ENCODE peak calls at places on chromosome 19, in six cellular contexts. V, L, P, X, S and G are unnamed samples.

GRCh38 chr19:13597625-13598024 is 91.3 kb upstream of the CACNA1A start:
- DNase-seq in V (peak; percentile 35), L (peak; percentile 78), P (peak; percentile 60), X (peak; percentile 79), S (peak; percentile 50), G (peak; percentile 85)

GRCh38 chr19:58386576-58387337 is at the start of gene RPS5:
- DNase-seq in V (peak; percentile 99), L (peak; percentile 98), P (peak; percentile 98), X (peak; percentile 98), S (peak; percentile 98), G (peak; percentile 100)

GRCh38 chr19:54105796-54106195 is 3.1 kb downstream of the NDUFA3 start:
- DNase-seq in V (no peak), L (no peak), P (no peak), X (no peak), S (no peak), G (no peak)

GRCh38 chr19:51354742-51355148 is 11.4 kb downstream of the ETFB start:
- DNase-seq in V (peak; percentile 99), L (peak; percentile 79), P (peak; percentile 73), X (peak; percentile 94), S (peak; percentile 26), G (no peak)

GRCh38 chr19:55643003-55643732 is at the start of gene ZNF581:
- DNase-seq in V (peak; percentile 57), L (peak; percentile 83), P (peak; percentile 71), X (peak; percentile 82), S (peak; percentile 78), G (peak; percentile 87)

GRCh38 chr19:55212447-55212846 is 3.1 kb upstream of the PTPRH start:
- DNase-seq in V (peak; percentile 64), L (peak; percentile 34), P (no peak), X (no peak), S (no peak), G (no peak)

GRCh38 chr19:57708641-57709354 is at the start of gene ZNF154:
- DNase-seq in V (no peak), L (peak; percentile 87), P (peak; percentile 91), X (peak; percentile 94), S (no peak), G (peak; percentile 88)

GRCh38 chr19:13366529-13367143 is 139.6 kb downstream of the CACNA1A start:
- DNase-seq in V (no peak), L (no peak), P (peak; percentile 40), X (peak; percentile 51), S (peak; percentile 5), G (peak; percentile 48)

GRCh38 chr19:41575998-41576397 is at the start of gene CEACAM21:
- DNase-seq in V (no peak), L (no peak), P (no peak), X (no peak), S (no peak), G (no peak)

GRCh38 chr19:57465680-57466381 is 8.9 kb upstream of the VN1R1 start:
- DNase-seq in V (peak; percentile 57), L (no peak), P (no peak), X (peak; percentile 32), S (peak; percentile 45), G (peak; percentile 65)

GRCh38 chr19:33705090-33705847 is 83.5 kb downstream of the CHST8 start:
- DNase-seq in V (no peak), L (no peak), P (no peak), X (peak; percentile 36), S (no peak), G (no peak)

GRCh38 chr19:28885965-28886364 is 327.0 kb downstream of the UQCRFS1 start:
- DNase-seq in V (peak; percentile 2), L (no peak), P (no peak), X (no peak), S (no peak), G (no peak)

GRCh38 chr19:49946415-49946814 is 14.6 kb downstream of the SIGLEC11 start:
- DNase-seq in V (no peak), L (no peak), P (no peak), X (no peak), S (no peak), G (no peak)

GRCh38 chr19:13729859-13730258 is 34.5 kb upstream of the MRI1 start:
- DNase-seq in V (no peak), L (no peak), P (no peak), X (no peak), S (no peak), G (peak; percentile 18)

DNA sequence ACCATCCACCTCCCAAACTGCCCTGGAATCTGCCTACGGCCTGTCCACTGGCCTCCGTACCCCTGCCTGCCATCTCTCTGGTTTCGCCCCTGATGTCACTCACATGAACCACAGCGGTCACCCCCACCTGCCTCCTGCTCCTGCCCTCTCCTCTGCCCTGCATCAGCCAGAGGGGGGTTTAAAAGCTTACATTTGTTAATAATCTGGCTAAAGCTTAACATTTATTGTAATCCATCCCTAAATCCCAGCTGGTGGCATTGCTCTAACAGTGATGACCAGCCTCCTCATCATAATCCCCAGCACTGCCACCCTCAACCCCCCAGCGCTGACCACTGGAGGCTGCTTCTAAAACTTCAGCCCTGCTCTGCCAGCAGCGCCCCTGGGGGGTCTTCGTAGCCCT is 38.9 kb downstream of the DNM2 start:
- DNase-seq in V (no peak), L (no peak), P (no peak), X (no peak), S (no peak), G (no peak)
- H4K20me1 ChIP-seq in V (no peaks in the 10 kb centered on the region), L (peaks cover 23% of the 10 kb centered on the region), P (no peaks in the 10 kb centered on the region), X (peaks cover 47% of the 10 kb centered on the region), S (no peaks in the 10 kb centered on the region), G (peaks cover under 1% of the 10 kb centered on the region)

DNA sequence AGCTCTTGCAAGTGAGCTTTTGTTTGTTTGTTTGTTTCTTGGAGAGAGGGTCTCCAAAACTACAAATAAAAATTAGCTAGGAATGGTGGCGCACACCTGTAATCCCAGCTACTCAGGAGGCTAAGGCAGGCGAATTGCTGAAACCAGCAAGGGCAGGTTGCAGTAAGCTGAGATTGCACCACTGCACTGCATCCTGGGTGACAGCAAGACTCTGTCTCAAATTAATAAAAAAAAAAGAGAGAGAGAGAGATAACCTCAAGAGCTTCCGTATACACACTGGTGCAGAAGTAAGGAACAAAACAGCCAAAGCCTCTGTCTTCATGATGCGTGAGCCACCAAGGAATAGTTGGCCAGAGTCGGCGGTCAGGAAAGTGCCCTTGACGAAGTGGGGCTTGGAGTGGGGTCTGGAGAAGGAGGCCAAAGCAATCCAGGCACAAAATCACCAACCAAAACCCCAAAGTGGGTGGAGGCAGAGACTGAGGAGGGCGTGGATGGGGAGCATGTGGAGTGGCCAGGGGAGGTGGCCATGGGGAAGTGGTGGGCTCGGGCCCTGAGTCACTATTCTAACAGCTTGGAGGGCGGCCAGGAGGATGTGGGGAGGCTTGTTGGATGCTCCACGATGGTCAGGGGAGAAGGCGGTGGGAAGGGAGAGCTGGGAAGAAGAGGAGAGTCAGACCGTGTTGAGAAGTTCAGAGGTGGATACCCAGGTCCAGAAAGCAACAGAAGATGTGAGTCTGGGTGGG is 21.2 kb upstream of the TOMM40 start:
- DNase-seq in V (no peak), L (no peak), P (no peak), X (no peak), S (no peak), G (peak; percentile 55)
- H3K9me3 ChIP-seq in V (no peaks in the 10 kb centered on the region), L (no peaks in the 10 kb centered on the region), P (no peaks in the 10 kb centered on the region), X (no peaks in the 10 kb centered on the region), S (no peaks in the 10 kb centered on the region), G (no peaks in the 10 kb centered on the region)

GRCh38 chr19:47661161-47661560 is 52.1 kb upstream of the EHD2 start:
- DNase-seq in V (no peak), L (no peak), P (no peak), X (no peak), S (no peak), G (peak; percentile 55)

GRCh38 chr19:47661571-47661970 is 51.7 kb upstream of the EHD2 start:
- DNase-seq in V (no peak), L (no peak), P (no peak), X (no peak), S (no peak), G (peak; percentile 18)

GRCh38 chr19:47663435-47663910 is 49.7 kb upstream of the EHD2 start:
- DNase-seq in V (peak; percentile 14), L (peak; percentile 52), P (no peak), X (no peak), S (peak; percentile 92), G (peak; percentile 92)

GRCh38 chr19:47660435-47660832 is 51.5 kb downstream of the BICRA start:
- DNase-seq in V (peak; percentile 87), L (peak; percentile 75), P (no peak), X (no peak), S (peak; percentile 35), G (no peak)

DNA sequence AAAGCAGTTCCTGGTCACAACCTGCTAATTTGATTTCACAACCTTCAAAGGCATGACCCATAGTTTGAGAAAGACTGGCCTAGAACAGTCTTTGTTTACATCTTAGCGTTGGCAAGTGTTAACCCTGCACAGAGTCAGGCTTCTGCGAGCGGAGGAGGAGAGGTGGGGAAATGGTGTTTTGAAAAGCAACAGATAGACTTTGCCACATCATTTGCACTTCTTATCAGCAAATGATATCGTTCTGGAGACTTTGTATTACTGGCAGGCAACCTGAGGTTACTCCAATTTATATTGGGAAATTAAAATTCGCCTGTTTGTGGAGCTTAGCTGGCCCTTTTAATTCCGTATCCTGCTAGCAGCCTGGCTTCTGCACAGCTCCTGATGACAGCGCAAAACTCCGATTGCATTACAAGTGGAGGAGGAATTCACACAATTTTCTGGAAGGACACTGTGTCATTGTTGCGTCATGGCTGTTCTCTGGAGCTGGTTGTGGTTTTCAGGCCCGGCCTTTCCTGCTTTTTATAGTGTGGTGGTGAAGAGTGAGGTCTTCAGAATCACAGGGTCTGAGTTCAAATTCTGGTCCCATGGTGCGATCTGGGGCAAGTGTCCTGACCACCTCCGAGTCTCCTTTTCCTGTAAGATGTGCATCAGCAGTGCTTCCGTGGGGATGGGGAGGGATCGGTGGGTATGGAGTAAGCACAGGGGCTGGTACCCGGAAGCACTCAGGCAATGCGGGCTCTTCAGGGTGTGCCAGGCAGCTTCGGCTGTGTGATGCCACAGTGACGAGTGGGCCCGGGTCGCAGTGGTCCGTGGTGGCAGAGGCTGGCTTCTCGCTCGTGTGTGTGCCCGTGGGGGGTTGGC is 49.1 kb upstream of the EHD2 start:
- DNase-seq in V (peak; percentile 59), L (peak; percentile 84), P (no peak), X (no peak), S (peak; percentile 95), G (peak; percentile 99)
- H3K4me1 ChIP-seq in V (peaks cover 65% of the 10 kb centered on the region), L (peaks cover 56% of the 10 kb centered on the region), P (no peaks in the 10 kb centered on the region), X (no peaks in the 10 kb centered on the region), S (peaks cover 42% of the 10 kb centered on the region), G (peaks cover 42% of the 10 kb centered on the region)

GRCh38 chr19:1275260-1275975 is at the start of gene FAM174C:
- DNase-seq in V (peak; percentile 91), L (peak; percentile 98), P (peak; percentile 97), X (peak; percentile 98), S (peak; percentile 96), G (peak; percentile 99)

GRCh38 chr19:1275976-1276619 is 768 bp downstream of the FAM174C start:
- DNase-seq in V (no peak), L (no peak), P (no peak), X (no peak), S (no peak), G (no peak)

GRCh38 chr19:1276620-1277007 is 1.3 kb downstream of the FAM174C start:
- DNase-seq in V (no peak), L (no peak), P (no peak), X (no peak), S (no peak), G (no peak)

GRCh38 chr19:1278074-1278473 is 2.7 kb downstream of the FAM174C start:
- DNase-seq in V (no peak), L (no peak), P (no peak), X (no peak), S (no peak), G (no peak)

DNA sequence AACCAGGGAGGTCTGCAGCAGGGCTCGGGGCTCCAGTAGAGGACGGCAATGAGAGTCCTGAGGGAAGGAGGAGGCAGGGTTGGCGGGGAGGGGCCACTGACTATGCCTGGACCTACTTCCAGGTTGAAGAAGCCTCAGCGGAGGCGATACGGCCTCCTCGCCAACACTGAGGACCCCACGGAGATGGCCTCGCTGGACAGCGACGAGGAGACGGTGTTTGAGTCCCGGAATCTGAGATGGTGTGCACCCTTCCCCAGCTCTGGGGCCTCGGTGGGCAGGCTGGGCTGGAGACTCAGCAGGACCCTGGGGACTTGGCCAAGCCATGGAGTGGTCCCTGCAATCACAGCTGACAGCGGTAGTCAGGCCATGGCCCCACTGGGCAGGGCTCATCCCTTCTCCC is 1.7 kb downstream of the FAM174C start:
- DNase-seq in V (no peak), L (no peak), P (no peak), X (no peak), S (no peak), G (no peak)
- H4K20me1 ChIP-seq in V (peaks cover 11% of the 10 kb centered on the region), L (peaks cover 25% of the 10 kb centered on the region), P (no peaks in the 10 kb centered on the region), X (peaks cover 44% of the 10 kb centered on the region), S (no peaks in the 10 kb centered on the region), G (no peaks in the 10 kb centered on the region)